ENCODE peak calls at places on chromosomes 2 and 18, in four cellular contexts. Z, R, C and W are unnamed samples.

GRCh38 chr2:86020984-86021383 is 84.7 kb downstream of the POLR1A start:
- DNase-seq in Z (no peak), R (no peak), C (peak), W (peak)

GRCh38 chr2:132758995-132759394 is 89.0 kb upstream of the LYPD1 start:
- DNase-seq in Z (no peak), R (no peak), C (no peak), W (no peak)

GRCh38 chr18:2881490-2882195 is 34.8 kb downstream of the EMILIN2 start:
- DNase-seq in Z (no peak), R (no peak), C (peak), W (no peak)

GRCh38 chr18:77131100-77131651 is 1.4 kb downstream of the MBP start:
- DNase-seq in Z (peak), R (no peak), C (no peak), W (no peak)

GRCh38 chr2:12348216-12348615 is 368.5 kb upstream of the TRIB2 start:
- DNase-seq in Z (no peak), R (no peak), C (no peak), W (no peak)

GRCh38 chr18:12307251-12307736 is 747 bp upstream of the TUBB6 start:
- DNase-seq in Z (no peak), R (peak), C (peak), W (no peak)

GRCh38 chr2:30197570-30197969 is 33.8 kb upstream of the LBH start:
- DNase-seq in Z (no peak), R (no peak), C (no peak), W (no peak)

GRCh38 chr2:14530506-14530905 is 102.0 kb upstream of the LRATD1 start:
- DNase-seq in Z (no peak), R (no peak), C (peak), W (no peak)

GRCh38 chr18:61865466-61866165 is 27.2 kb downstream of the RNF152 start:
- DNase-seq in Z (no peak), R (no peak), C (no peak), W (no peak)

GRCh38 chr2:101502095-101502494 is 27.2 kb upstream of the RFX8 start:
- DNase-seq in Z (no peak), R (no peak), C (no peak), W (no peak)

GRCh38 chr2:42636956-42637355 is 68.5 kb downstream of the MTA3 start:
- DNase-seq in Z (no peak), R (no peak), C (no peak), W (no peak)

GRCh38 chr2:205994344-205994743 is 91.6 kb downstream of the INO80D start:
- DNase-seq in Z (no peak), R (no peak), C (no peak), W (no peak)

GRCh38 chr2:236642584-236643291 is 73.1 kb downstream of the ACKR3 start:
- DNase-seq in Z (no peak), R (peak), C (peak), W (no peak)

GRCh38 chr2:164141271-164141670 is 405.5 kb upstream of the FIGN start:
- DNase-seq in Z (no peak), R (no peak), C (peak), W (no peak)

GRCh38 chr2:113246606-113247005 is 32.1 kb downstream of the PAX8 start:
- DNase-seq in Z (no peak), R (no peak), C (no peak), W (no peak)

GRCh38 chr2:149329068-149329467 is 1.3 kb upstream of the LYPD6 start:
- DNase-seq in Z (no peak), R (peak), C (no peak), W (no peak)

GRCh38 chr2:205780645-205781044 is 98.3 kb downstream of the NRP2 start:
- DNase-seq in Z (no peak), R (no peak), C (no peak), W (no peak)

GRCh38 chr2:10497797-10498251 is 49.7 kb upstream of the ODC1 start:
- DNase-seq in Z (peak), R (peak), C (peak), W (no peak)

GRCh38 chr18:58829263-58829662 is 35.4 kb upstream of the ZNF532 start:
- DNase-seq in Z (no peak), R (no peak), C (peak), W (no peak)

GRCh38 chr2:120818441-120818920 is 82.8 kb downstream of the GLI2 start:
- DNase-seq in Z (no peak), R (peak), C (peak), W (peak)

GRCh38 chr2:26885651-26886329 is 37.9 kb downstream of the DPYSL5 start:
- DNase-seq in Z (no peak), R (no peak), C (no peak), W (no peak)

GRCh38 chr2:164061129-164061746 is 325.4 kb upstream of the FIGN start:
- DNase-seq in Z (no peak), R (peak), C (no peak), W (no peak)

GRCh38 chr2:148244593-148245292 is 223.9 kb downstream of the MBD5 start:
- DNase-seq in Z (no peak), R (no peak), C (peak), W (no peak)

GRCh38 chr2:27705851-27706622 is 42.3 kb downstream of the SLC4A1AP start:
- DNase-seq in Z (no peak), R (peak), C (peak), W (no peak)

GRCh38 chr2:235011929-235012631 is 60.3 kb downstream of the SH3BP4 start:
- DNase-seq in Z (no peak), R (no peak), C (no peak), W (no peak)

GRCh38 chr2:68832161-68832869 is 38.9 kb downstream of the BMP10 start:
- DNase-seq in Z (no peak), R (peak), C (peak), W (no peak)

GRCh38 chr2:195648780-195649179 is 8.2 kb upstream of the SLC39A10 start:
- DNase-seq in Z (no peak), R (no peak), C (no peak), W (no peak)

GRCh38 chr2:41906325-41906700 is 141.5 kb upstream of the PKDCC start:
- DNase-seq in Z (no peak), R (no peak), C (no peak), W (no peak)

GRCh38 chr2:6683481-6683880 is 182.2 kb downstream of the CMPK2 start:
- DNase-seq in Z (no peak), R (no peak), C (no peak), W (no peak)

GRCh38 chr18:60534539-60534938 is 162.0 kb upstream of the MC4R start:
- DNase-seq in Z (no peak), R (peak), C (peak), W (no peak)

GRCh38 chr2:96329416-96329815 is 4.3 kb downstream of the ITPRIPL1 start:
- DNase-seq in Z (no peak), R (peak), C (peak), W (no peak)

GRCh38 chr18:47931707-47932103 is 1.2 kb upstream of the SMAD2 start:
- DNase-seq in Z (no peak), R (peak), C (no peak), W (no peak)

GRCh38 chr2:74250189-74250631 is 51.8 kb downstream of the MTHFD2 start:
- DNase-seq in Z (peak), R (peak), C (peak), W (no peak)

GRCh38 chr18:25886283-25886682 is 204.1 kb downstream of the SS18 start:
- DNase-seq in Z (no peak), R (no peak), C (no peak), W (no peak)

GRCh38 chr2:136286423-136286822 is 168.5 kb upstream of the CXCR4 start:
- DNase-seq in Z (no peak), R (no peak), C (no peak), W (no peak)

GRCh38 chr2:10876963-10877362 is 34.8 kb upstream of the KCNF1 start:
- DNase-seq in Z (no peak), R (no peak), C (no peak), W (no peak)

GRCh38 chr2:142841788-142842187 is 35.7 kb upstream of the KYNU start:
- DNase-seq in Z (no peak), R (no peak), C (no peak), W (no peak)

GRCh38 chr2:85273732-85274731 is 53.8 kb downstream of the TGOLN2 start:
- DNase-seq in Z (no peak), R (peak), C (peak), W (no peak)